ENCODE peak calls at places on chromosomes 12 and 14, in eight cellular contexts. T is A549, F is adrenal gland, D is sigmoid colon, U is ovary, O is transverse colon, W is heart left ventricle, Y is thyroid gland. Z is an unnamed sample.

GRCh38 chr12:55797068-55797467 is 20.5 kb downstream of the SARNP start:
- DNase-seq in U (no peak), D (no peak), W (no peak), F (peak; percentile 35), O (no peak), T (peak; percentile 62), Y (peak; percentile 36), Z (no peak)

GRCh38 chr14:68659021-68659931 is 133.6 kb downstream of the ZFP36L1 start:
- DNase-seq in Y (no peak), O (no peak), T (no peak), W (no peak), U (peak; percentile 72), D (no peak), F (no peak), Z (no peak)

GRCh38 chr12:53791735-53792326 is 40.1 kb upstream of the CISTR start:
- DNase-seq in T (no peak), F (no peak), W (no peak), Y (no peak), O (no peak), U (no peak), D (no peak), Z (peak; percentile 21)

GRCh38 chr12:112121780-112122565 is 3.4 kb upstream of the TRAFD1 start:
- DNase-seq in F (peak; percentile 89), T (peak; percentile 35), Y (peak; percentile 87), U (peak; percentile 77), D (peak; percentile 96), W (peak; percentile 86), O (peak; percentile 64), Z (peak; percentile 87)

GRCh38 chr12:106715582-106715981 is 58.9 kb upstream of the RIC8B start:
- DNase-seq in U (no peak), T (no peak), D (no peak), O (peak; percentile 26), F (no peak), Y (no peak), W (no peak), Z (no peak)

GRCh38 chr14:51581017-51581881 is 70.5 kb upstream of the FRMD6 start:
- DNase-seq in W (no peak), U (no peak), F (no peak), Y (no peak), O (no peak), D (no peak), T (no peak), Z (no peak)

GRCh38 chr12:58528266-58528665 is 392.0 kb downstream of the LRIG3 start:
- DNase-seq in T (no peak), F (no peak), U (no peak), D (no peak), O (no peak), Y (no peak), W (no peak), Z (no peak)

GRCh38 chr12:111773801-111774551 is 7.2 kb downstream of the ALDH2 start:
- DNase-seq in T (no peak), Y (peak; percentile 84), F (peak; percentile 49), D (peak; percentile 94), U (peak; percentile 87), O (peak; percentile 85), W (peak; percentile 53), Z (peak; percentile 80)

GRCh38 chr12:101969-102878 is 35.7 kb downstream of the IQSEC3 start:
- DNase-seq in T (no peak), U (no peak), Y (no peak), W (no peak), O (no peak), D (peak; percentile 38), F (no peak), Z (no peak)

GRCh38 chr14:89304972-89305703 is 111.9 kb downstream of the FOXN3 start:
- DNase-seq in O (peak; percentile 24), F (peak; percentile 49), T (no peak), D (peak; percentile 73), U (peak; percentile 41), Y (no peak), W (no peak), Z (peak; percentile 30)

GRCh38 chr12:124357616-124358015 is 62.7 kb downstream of the RFLNA start:
- DNase-seq in W (no peak), T (no peak), D (no peak), O (no peak), F (no peak), Y (no peak), U (no peak), Z (no peak)

GRCh38 chr12:48198619-48198973 is 4.5 kb downstream of the OR10AD1 start:
- DNase-seq in O (peak; percentile 31), T (no peak), U (peak; percentile 58), W (peak; percentile 82), Y (peak; percentile 27), D (peak; percentile 78), F (peak; percentile 81), Z (peak; percentile 35)

GRCh38 chr14:77074969-77075368 is 23.1 kb upstream of the CIPC start:
- DNase-seq in W (no peak), T (no peak), O (no peak), U (no peak), F (no peak), D (no peak), Y (no peak), Z (no peak)

GRCh38 chr12:23140710-23141109 is 515.7 kb downstream of the ETNK1 start:
- DNase-seq in W (no peak), F (no peak), D (no peak), O (no peak), T (no peak), Y (no peak), U (no peak), Z (no peak)

GRCh38 chr12:127428420-127428819 is 838.5 kb upstream of the TMEM132C start:
- DNase-seq in F (no peak), W (no peak), T (no peak), O (no peak), U (no peak), Y (no peak), D (no peak), Z (no peak)

DNA sequence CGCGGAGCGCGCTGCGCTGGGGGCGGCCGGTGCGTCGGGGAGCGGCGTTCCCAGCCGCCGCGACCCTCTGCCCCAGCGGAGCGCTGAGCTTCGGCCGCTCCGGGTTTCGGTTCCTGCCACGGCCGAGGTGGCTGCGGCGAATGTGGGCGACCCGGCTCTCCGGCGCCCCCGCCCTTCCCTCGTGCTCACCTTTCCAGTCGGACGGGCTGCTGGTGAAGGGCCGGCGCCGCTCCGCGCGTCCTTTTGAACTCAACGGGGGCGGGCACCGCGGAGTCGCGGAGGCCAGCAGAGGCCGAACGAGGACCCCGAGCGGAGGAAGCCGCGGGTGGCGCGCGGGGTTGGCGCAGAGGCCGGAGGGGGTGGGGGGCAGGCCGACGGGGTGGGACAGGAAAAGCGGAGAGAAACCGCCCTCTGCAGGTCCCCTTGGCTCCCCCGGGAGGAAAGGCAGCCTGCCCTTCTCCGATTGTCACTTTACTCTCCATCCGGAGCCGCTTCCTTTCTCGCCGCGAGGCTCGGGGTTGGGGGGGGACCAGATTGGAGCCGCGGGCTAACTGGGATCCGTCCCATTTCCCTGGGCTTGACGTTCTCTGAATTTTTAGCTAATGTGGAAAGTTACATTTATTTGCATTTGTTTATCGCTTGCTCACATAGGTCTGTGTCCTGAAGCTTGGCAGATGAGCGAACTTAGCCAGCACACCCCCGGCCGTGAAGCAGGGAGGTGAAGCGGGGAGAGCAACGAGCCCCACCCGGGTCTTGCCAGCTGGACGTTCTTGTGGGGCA is at the start of gene SMAGP:
- DNase-seq in F (peak; percentile 48), D (peak; percentile 69), O (peak; percentile 89), U (peak; percentile 48), Y (peak; percentile 82), W (peak; percentile 72), T (peak; percentile 61), Z (peak; percentile 85)
- TF ChIP-seq POLR2A in F (no peak), D (no peak), O (peak; percentile 73), U (no peak), Y (no peak), W (no peak), T (peak; percentile 6), Z (peak; percentile 49)

GRCh38 chr12:128819293-128820144 is 4.2 kb downstream of the SLC15A4 start:
- DNase-seq in O (no peak), U (no peak), T (no peak), Y (no peak), W (no peak), F (no peak), D (peak; percentile 43), Z (no peak)

GRCh38 chr12:128823216-128823915 is 392 bp downstream of the SLC15A4 start:
- DNase-seq in T (peak; percentile 40), D (no peak), F (no peak), U (peak; percentile 14), W (peak; percentile 40), O (peak; percentile 57), Y (peak; percentile 46), Z (no peak)

GRCh38 chr12:128818065-128819022 is 5.4 kb downstream of the SLC15A4 start:
- DNase-seq in O (no peak), T (no peak), F (no peak), U (no peak), W (peak; percentile 37), Y (no peak), D (peak; percentile 50), Z (no peak)

GRCh38 chr12:128820253-128820652 is 3.5 kb downstream of the SLC15A4 start:
- DNase-seq in D (no peak), O (no peak), F (no peak), Y (no peak), U (no peak), T (no peak), W (no peak), Z (no peak)

GRCh38 chr12:128820723-128821432 is 2.9 kb downstream of the SLC15A4 start:
- DNase-seq in T (no peak), D (peak; percentile 74), U (no peak), W (peak; percentile 39), O (peak; percentile 69), F (peak; percentile 43), Y (peak; percentile 40), Z (no peak)
- TF ChIP-seq POLR2A in T (no peak), D (no peak), U (no peak), W (no peak), O (peak; percentile 36), F (no peak), Y (no peak), Z (no peak)

DNA sequence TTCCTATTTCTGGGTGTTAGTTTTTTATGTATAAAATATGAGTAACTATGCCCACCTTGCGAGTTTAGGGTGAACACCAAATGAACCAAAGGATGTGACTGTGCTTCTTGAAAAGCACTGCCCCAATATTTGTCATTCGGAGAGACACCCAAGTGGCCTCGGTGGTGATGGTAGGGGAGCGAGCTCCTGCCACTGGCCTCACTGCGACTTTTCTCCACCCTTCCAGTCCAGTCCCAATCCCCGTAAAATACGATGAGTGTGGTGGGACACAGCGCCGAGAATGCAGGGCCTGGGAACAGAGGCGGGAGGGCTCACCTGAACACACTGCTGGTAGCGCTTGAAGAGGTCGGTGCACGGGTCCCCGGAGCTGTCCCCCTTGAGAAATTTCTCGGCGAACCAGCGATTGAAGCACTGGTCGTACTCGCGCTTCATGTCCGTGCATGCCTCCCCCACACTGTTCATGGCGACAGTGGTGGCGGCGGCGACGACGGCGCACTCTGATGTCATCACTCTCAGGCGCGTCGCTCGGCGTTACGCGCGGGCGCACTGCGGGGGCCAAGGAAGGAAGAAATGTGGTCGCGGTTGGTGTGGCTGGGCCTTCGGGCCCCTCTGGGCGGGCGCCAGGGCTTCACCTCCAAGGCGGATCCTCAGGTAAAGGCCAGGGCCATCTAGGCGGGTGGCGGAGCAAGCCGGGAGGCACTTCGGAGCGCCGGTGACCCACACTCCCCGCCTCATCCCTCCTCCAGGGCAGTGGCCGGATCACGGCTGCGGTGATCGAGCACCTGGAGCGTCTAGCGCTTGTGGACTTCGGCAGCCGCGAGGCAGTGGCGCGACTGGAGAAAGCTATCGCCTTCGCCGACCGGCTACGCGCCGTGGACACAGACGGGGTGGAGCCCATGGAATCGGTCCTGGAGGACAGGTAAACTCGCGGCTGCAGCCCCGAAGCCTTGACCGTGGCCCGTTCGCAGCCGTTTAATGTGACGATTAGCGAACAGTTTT is at the start of the genes GATC and TRIAP1:
- DNase-seq in F (peak; percentile 75), Y (peak; percentile 82), U (peak; percentile 73), D (peak; percentile 87), W (peak; percentile 85), O (peak; percentile 87), T (peak; percentile 72), Z (peak; percentile 81)
- TF ChIP-seq POLR2A in F (peak; percentile 45), Y (peak; percentile 72), U (peak; percentile 65), D (peak; percentile 40), W (no peak), O (peak; percentile 78), T (peak; percentile 93), Z (peak; percentile 86)

GRCh38 chr14:73886449-73887115 is at the start of gene ZNF410:
- DNase-seq in O (peak; percentile 94), W (peak; percentile 97), U (peak; percentile 93), D (peak; percentile 98), Y (peak; percentile 96), T (peak; percentile 92), F (peak; percentile 98), Z (peak; percentile 96)
- TF ChIP-seq POLR2A in O (peak; percentile 87), W (no peak), U (peak; percentile 82), D (peak; percentile 55), Y (peak; percentile 86), T (peak; percentile 41), F (peak; percentile 68), Z (peak; percentile 86)

Z was measured in body of pancreas.